ENCODE peak calls at places on chromosomes 4 and X, in six cellular contexts. O is nephron progenitor cell, D is foreskin fibroblast, N is adrenal gland, X is upper lobe of left lung, R is omental fat pad. M is an unnamed sample.

GRCh38 chr4:119835511-119835910 is 206.9 kb upstream of the PDE5A start:
- DNase-seq in O (no peak), N (no peak), X (no peak), D (no peak), R (no peak), M (no peak)

GRCh38 chr4:140092094-140092820 is 61.7 kb downstream of the MAML3 start:
- DNase-seq in O (peak), D (no peak), N (peak), X (peak), R (no peak), M (no peak)

GRCh38 chrX:41022579-41022978 is 62.7 kb upstream of the USP9X start:
- DNase-seq in N (no peak), D (peak), X (no peak), R (no peak), O (no peak), M (no peak)

GRCh38 chr4:12293906-12294525 is 865.3 kb upstream of the HS3ST1 start:
- DNase-seq in X (no peak), O (no peak), D (no peak), N (no peak), R (no peak), M (no peak)

GRCh38 chr4:4658051-4658450 is 116.2 kb upstream of the STX18 start:
- DNase-seq in D (no peak), R (no peak), O (no peak), X (no peak), N (no peak), M (no peak)

GRCh38 chrX:119685225-119686066 is 7.5 kb downstream of the SEPTIN6 start:
- DNase-seq in R (no peak), N (peak), O (no peak), D (no peak), X (no peak), M (no peak)

GRCh38 chr4:6688879-6689505 is 4.7 kb upstream of the S100P start:
- DNase-seq in N (peak), D (peak), X (no peak), O (no peak), R (no peak), M (no peak)

GRCh38 chr4:52869196-52869595 is 7.1 kb downstream of the RASL11B start:
- DNase-seq in D (peak), X (peak), N (peak), O (peak), R (no peak), M (no peak)

GRCh38 chr4:57043304-57044251 is 64.9 kb downstream of the POLR2B start:
- DNase-seq in O (no peak), X (no peak), N (no peak), D (no peak), R (no peak), M (no peak)

GRCh38 chrX:63919081-63919480 is 134.1 kb upstream of the ARHGEF9 start:
- DNase-seq in R (no peak), O (no peak), D (no peak), N (no peak), X (no peak), M (no peak)

GRCh38 chrX:53594354-53594753 is 92.2 kb downstream of the HUWE1 start:
- DNase-seq in N (no peak), O (no peak), D (peak), X (no peak), R (no peak), M (no peak)

GRCh38 chr4:55127521-55127920 is 2.1 kb upstream of the KDR start:
- DNase-seq in X (no peak), N (no peak), O (no peak), D (no peak), R (no peak), M (no peak)

GRCh38 chr4:15654556-15655222 is 468 bp downstream of the FBXL5 start:
- DNase-seq in D (peak), N (peak), O (no peak), R (no peak), X (no peak), M (no peak)

GRCh38 chrX:20412871-20413486 is 146.3 kb upstream of the RPS6KA3 start:
- DNase-seq in R (no peak), X (no peak), D (no peak), O (no peak), N (no peak), M (peak)

GRCh38 chrX:40266490-40267333 is 169.0 kb upstream of the BCOR start:
- DNase-seq in N (peak), R (no peak), O (peak), X (peak), D (peak), M (peak)

GRCh38 chr4:116925900-116926457 is 159.4 kb downstream of the TRAM1L1 start:
- DNase-seq in R (no peak), D (peak), N (no peak), X (peak), O (peak), M (no peak)

GRCh38 chr4:16116493-16116990 is 32.7 kb upstream of the PROM1 start:
- DNase-seq in D (no peak), O (no peak), N (no peak), X (no peak), R (no peak), M (no peak)

GRCh38 chrX:80246273-80246672 is 174.0 kb upstream of the TENT5D start:
- DNase-seq in N (no peak), X (no peak), O (no peak), R (no peak), D (no peak), M (no peak)

GRCh38 chrX:41563881-41564280 is 116.7 kb downstream of the NYX start:
- DNase-seq in O (no peak), X (no peak), R (no peak), D (no peak), N (no peak), M (no peak)

GRCh38 chrX:39174761-39175417 is 373.6 kb downstream of the MID1IP1 start:
- DNase-seq in X (no peak), O (no peak), R (no peak), D (no peak), N (no peak), M (no peak)

GRCh38 chrX:39613508-39613921 is 484.2 kb downstream of the BCOR start:
- DNase-seq in D (no peak), N (peak), R (no peak), O (peak), X (peak), M (peak)

GRCh38 chr4:120749445-120750151 is 172.9 kb downstream of the PRDM5 start:
- DNase-seq in O (no peak), X (no peak), D (no peak), R (no peak), N (no peak), M (no peak)

GRCh38 chr4:25938251-25939186 is 24.5 kb downstream of the SMIM20 start:
- DNase-seq in D (peak), O (no peak), X (no peak), R (no peak), N (peak), M (no peak)

GRCh38 chr4:186192068-186192751 is 843 bp downstream of the CYP4V2 start:
- DNase-seq in D (peak), R (peak), N (peak), O (peak), X (no peak), M (no peak)

GRCh38 chrX:78029663-78030062 is 60.2 kb upstream of the PGAM4 start:
- DNase-seq in R (no peak), O (peak), X (no peak), D (no peak), N (peak), M (no peak)
- TF ChIP-seq CTCF in R (no peak), O (peak), X (peak), D (no peak), N (peak), M (no peak)

DNA sequence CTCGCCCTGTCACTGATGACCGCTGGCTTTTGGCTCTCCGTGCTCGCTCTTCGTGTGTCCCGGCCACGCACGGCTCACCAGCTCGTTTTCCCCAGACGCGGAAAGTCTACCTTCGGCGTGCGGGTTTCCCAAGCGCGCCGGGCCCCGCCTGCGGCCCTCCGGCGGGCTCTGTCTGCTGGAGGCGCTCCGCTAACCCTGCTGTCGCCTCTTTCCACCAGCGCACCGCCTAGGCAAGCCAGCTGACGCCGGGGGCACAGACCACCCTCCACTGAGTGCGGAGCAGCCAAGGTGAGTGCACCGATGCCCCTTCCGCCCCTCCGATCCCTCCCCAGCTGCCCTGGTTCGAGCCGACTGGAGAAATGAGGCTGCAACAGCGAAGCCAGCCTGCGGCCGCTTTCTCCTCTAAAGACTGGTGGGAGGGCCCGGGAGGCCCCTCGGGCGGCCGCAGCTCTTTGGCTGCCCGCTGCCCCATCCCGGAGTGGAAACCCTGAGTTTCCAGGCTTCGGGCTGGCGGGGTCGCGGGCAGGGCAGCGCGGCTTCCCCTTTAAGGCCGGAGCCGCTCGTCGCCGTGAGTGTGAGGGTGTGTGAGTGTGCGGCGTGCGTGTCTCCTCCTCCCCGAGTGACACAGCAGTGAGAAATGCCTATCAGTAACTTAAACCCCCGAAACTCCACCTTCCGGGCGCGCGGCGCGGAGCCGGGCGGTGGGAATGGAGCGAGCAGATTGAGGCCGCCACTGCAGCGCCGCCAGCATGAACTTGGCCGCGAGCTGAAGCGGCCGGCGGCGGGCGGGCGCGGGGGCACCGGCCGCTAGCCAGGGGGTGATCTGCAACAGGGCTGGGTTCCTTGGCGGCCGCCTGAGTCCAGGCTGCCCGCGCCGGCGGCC is at the start of gene MAMLD1:
- DNase-seq in N (peak), O (peak), D (peak), R (no peak), X (peak), M (peak)
- TF ChIP-seq CTCF in N (no peak), O (no peak), D (peak), R (no peak), X (no peak), M (no peak)

GRCh38 chrX:47751670-47752069 is 85.0 kb upstream of the ZNF81 start:
- DNase-seq in D (no peak), O (peak), R (no peak), N (peak), X (peak), M (no peak)
- TF ChIP-seq CTCF in D (peak), O (no peak), R (no peak), N (peak), X (peak), M (no peak)

GRCh38 chrX:56975611-56976010 is 19.7 kb downstream of the SPIN3 start:
- DNase-seq in X (no peak), N (no peak), O (no peak), R (no peak), D (no peak), M (no peak)

GRCh38 chrX:56974408-56974807 is 20.9 kb downstream of the SPIN3 start:
- DNase-seq in O (no peak), D (no peak), N (no peak), X (no peak), R (no peak), M (no peak)

GRCh38 chrX:56978172-56978571 is 17.2 kb downstream of the SPIN3 start:
- DNase-seq in D (no peak), O (peak), X (no peak), N (peak), R (no peak), M (no peak)
- TF ChIP-seq CTCF in D (peak), O (peak), X (peak), N (peak), R (no peak), M (no peak)

GRCh38 chrX:25068340-25068739 is 52.6 kb upstream of the ARX start:
- DNase-seq in D (no peak), N (no peak), X (no peak), R (no peak), O (no peak), M (no peak)

GRCh38 chrX:25067271-25068172 is 51.8 kb upstream of the ARX start:
- DNase-seq in R (no peak), O (no peak), N (no peak), D (no peak), X (no peak), M (no peak)

GRCh38 chrX:25069209-25069608 is 53.4 kb upstream of the ARX start:
- DNase-seq in N (no peak), O (no peak), X (no peak), R (no peak), D (no peak), M (no peak)

GRCh38 chrX:25070038-25070437 is 54.3 kb upstream of the ARX start:
- DNase-seq in O (no peak), R (no peak), N (no peak), D (no peak), X (no peak), M (no peak)

GRCh38 chrX:25072247-25072646 is 56.5 kb upstream of the ARX start:
- DNase-seq in D (no peak), O (no peak), R (no peak), X (no peak), N (no peak), M (no peak)
- TF ChIP-seq CTCF in D (no peak), O (no peak), R (no peak), X (no peak), N (no peak), M (no peak)

GRCh38 chr4:9898596-9899345 is 117.3 kb downstream of the DRD5 start:
- DNase-seq in X (no peak), D (peak), O (peak), N (peak), R (no peak), M (no peak)
- TF ChIP-seq CTCF in X (peak), D (peak), O (peak), N (peak), R (no peak), M (no peak)

M was measured in activated B cell treated with CpG ODN at 0.5 μM for 24 hours.